ENCODE peak calls at places on chromosome 11, in nine cellular contexts. P is sigmoid colon, G is A549, A is H7, Y is AG10803, K is SK-N-SH, N is cardiac muscle cell, U is AG04450, Z is skeletal muscle cell. T is an unnamed sample.

GRCh38 chr11:102419181-102419580 is 33.4 kb downstream of the TMEM123 start:
- DNase-seq in P (no peak), G (no peak), A (no peak), Y (no peak), K (no peak), N (no peak), U (no peak), Z (no peak), T (no peak)

GRCh38 chr11:13110145-13110544 is 101.0 kb downstream of the RASSF10 start:
- DNase-seq in P (no peak), G (no peak), A (no peak), Y (no peak), K (no peak), N (no peak), U (no peak), Z (no peak), T (no peak)

GRCh38 chr11:132683602-132684001 is 848.7 kb downstream of the OPCML start:
- DNase-seq in P (no peak), G (no peak), A (no peak), Y (peak), K (no peak), N (no peak), U (no peak), Z (peak), T (no peak)

GRCh38 chr11:14612624-14613023 is 31.0 kb upstream of the PDE3B start:
- DNase-seq in P (no peak), G (no peak), A (no peak), Y (no peak), K (no peak), N (no peak), U (no peak), Z (no peak), T (no peak)

GRCh38 chr11:73969091-73969490 is 13.6 kb downstream of the UCP2 start:
- DNase-seq in P (no peak), G (no peak), A (no peak), Y (no peak), K (no peak), N (no peak), U (no peak), Z (no peak), T (no peak)

GRCh38 chr11:122235615-122236014 is 119.6 kb upstream of the BLID start:
- DNase-seq in P (peak), G (no peak), A (no peak), Y (peak), K (no peak), N (peak), U (peak), Z (peak), T (peak)

GRCh38 chr11:99320769-99321290 is 300.1 kb downstream of the CNTN5 start:
- DNase-seq in P (no peak), G (no peak), A (no peak), Y (no peak), K (no peak), N (no peak), U (no peak), Z (no peak), T (no peak)

GRCh38 chr11:1123970-1124369 is 33.8 kb upstream of the MUC5AC start:
- DNase-seq in P (peak), G (no peak), A (no peak), Y (no peak), K (no peak), N (no peak), U (no peak), Z (no peak), T (no peak)

GRCh38 chr11:117144477-117145392 is 648 bp downstream of the PAFAH1B2 start:
- DNase-seq in P (peak), G (peak), A (peak), Y (peak), K (peak), N (peak), U (peak), Z (peak), T (peak)

GRCh38 chr11:110435780-110436717 is 6.3 kb downstream of the FDX1 start:
- DNase-seq in P (no peak), G (no peak), A (no peak), Y (peak), K (no peak), N (no peak), U (no peak), Z (peak), T (no peak)

GRCh38 chr11:119722281-119722794 is 6.7 kb downstream of the NECTIN1 start:
- DNase-seq in P (no peak), G (no peak), A (peak), Y (no peak), K (no peak), N (no peak), U (no peak), Z (no peak), T (no peak)

GRCh38 chr11:20873054-20873453 is 203.7 kb downstream of the NELL1 start:
- DNase-seq in P (no peak), G (peak), A (peak), Y (no peak), K (peak), N (peak), U (no peak), Z (no peak), T (no peak)

GRCh38 chr11:64853709-64854108 is 9.3 kb upstream of the CDC42BPG start:
- DNase-seq in P (no peak), G (no peak), A (no peak), Y (no peak), K (no peak), N (no peak), U (no peak), Z (no peak), T (no peak)

GRCh38 chr11:87425391-87425790 is 387.7 kb downstream of the TMEM135 start:
- DNase-seq in P (no peak), G (no peak), A (no peak), Y (peak), K (no peak), N (no peak), U (no peak), Z (no peak), T (no peak)

GRCh38 chr11:83493918-83494317 is 207.8 kb upstream of the CCDC90B start:
- DNase-seq in P (no peak), G (no peak), A (no peak), Y (no peak), K (no peak), N (no peak), U (no peak), Z (no peak), T (no peak)

GRCh38 chr11:120771551-120772060 is 252.3 kb upstream of the TBCEL start:
- DNase-seq in P (peak), G (no peak), A (no peak), Y (no peak), K (no peak), N (no peak), U (no peak), Z (no peak), T (no peak)

GRCh38 chr11:115244758-115245157 is 259.5 kb downstream of the CADM1 start:
- DNase-seq in P (no peak), G (no peak), A (no peak), Y (no peak), K (no peak), N (no peak), U (no peak), Z (no peak), T (no peak)

GRCh38 chr11:96794152-96794551 is 404.3 kb downstream of the JRKL start:
- DNase-seq in P (no peak), G (no peak), A (peak), Y (no peak), K (no peak), N (no peak), U (no peak), Z (no peak), T (no peak)

GRCh38 chr11:77067776-77068460 is 1.1 kb downstream of the CAPN5 start:
- DNase-seq in P (peak), G (no peak), A (peak), Y (no peak), K (no peak), N (no peak), U (no peak), Z (no peak), T (no peak)
- H3K4me3 ChIP-seq in P (peak), G (peak), A (peak), Y (peak), K (peak), N (peak), U (peak), Z (peak), T (peak)

DNA sequence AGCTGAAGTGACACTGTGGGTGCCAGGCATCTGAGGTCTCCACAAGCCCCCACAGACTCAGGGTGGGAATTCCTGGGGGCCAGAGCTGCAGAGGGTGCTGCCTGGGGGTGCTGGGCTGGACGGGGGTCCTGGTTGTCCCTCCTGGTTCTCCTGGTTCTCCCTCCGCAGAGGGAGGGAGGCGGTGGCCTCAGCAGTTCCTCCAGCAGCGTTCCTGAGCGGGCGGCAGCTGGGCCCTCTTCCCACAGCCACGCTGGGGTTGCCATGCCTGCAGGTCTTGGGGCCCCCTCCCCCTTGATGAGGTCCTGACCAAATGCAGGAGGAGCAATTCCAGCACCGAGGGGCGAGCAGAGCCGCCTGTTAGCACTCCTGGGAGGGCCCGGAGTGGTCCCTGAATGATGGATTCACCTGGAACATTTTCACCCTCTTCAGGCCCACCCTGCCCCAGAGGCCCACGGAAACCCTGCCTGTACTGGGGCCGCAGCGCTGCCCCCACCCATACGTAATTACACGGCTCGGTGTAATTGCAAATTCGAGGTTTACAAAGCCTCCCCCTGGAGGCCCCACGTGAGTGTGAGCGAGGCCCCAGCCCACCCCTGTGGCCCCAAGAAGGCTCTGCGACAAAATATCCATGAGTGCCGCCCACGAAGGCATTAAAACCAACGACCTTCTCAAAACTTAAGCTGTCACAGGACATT is 635 bp downstream of the C11orf21 start:
- DNase-seq in P (no peak), G (no peak), A (peak), Y (no peak), K (no peak), N (no peak), U (no peak), Z (no peak), T (no peak)
- H3K4me3 ChIP-seq in P (no peak), G (no peak), A (no peak), Y (no peak), K (no peak), N (no peak), U (no peak), Z (no peak), T (no peak)

DNA sequence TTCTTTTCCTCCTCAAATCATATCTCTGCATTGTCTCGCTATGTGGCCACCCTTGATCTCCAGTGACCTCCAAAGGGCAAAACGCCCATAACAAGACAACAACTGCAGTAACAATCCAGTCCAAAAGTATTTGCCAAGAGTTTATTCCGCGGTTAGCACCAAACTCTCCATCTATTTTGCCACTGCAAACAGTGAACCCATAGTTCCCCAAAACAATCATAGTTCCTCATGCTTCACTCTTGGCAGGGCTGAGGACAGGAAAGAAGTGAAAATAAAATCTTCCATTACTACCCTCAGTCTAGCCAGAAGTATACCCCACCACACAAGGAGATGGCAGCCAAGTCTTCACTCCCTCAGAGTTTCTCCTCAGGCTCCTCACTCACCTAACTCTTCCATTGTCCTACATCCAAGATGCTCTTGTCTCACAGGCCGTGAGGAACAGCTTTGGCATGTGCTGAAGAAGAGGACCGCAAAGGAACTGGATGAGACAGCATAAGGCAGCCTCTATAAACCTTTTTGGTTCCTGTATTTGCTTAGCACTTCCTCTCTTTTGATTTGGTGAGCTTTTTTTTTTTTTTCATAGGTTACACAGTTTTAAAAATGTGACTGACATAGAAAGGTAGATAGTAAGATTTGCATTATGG is at the start of gene LPXN:
- DNase-seq in P (no peak), G (no peak), A (no peak), Y (peak), K (no peak), N (no peak), U (no peak), Z (no peak), T (no peak)
- H3K4me3 ChIP-seq in P (no peak), G (peak), A (no peak), Y (peak), K (peak), N (no peak), U (peak), Z (peak), T (peak)

GRCh38 chr11:69642549-69642912 is 1.6 kb downstream of the CCND1 start:
- DNase-seq in P (peak), G (no peak), A (peak), Y (no peak), K (peak), N (peak), U (no peak), Z (no peak), T (no peak)

GRCh38 chr11:69641681-69642548 is 959 bp downstream of the CCND1 start:
- DNase-seq in P (peak), G (no peak), A (peak), Y (no peak), K (peak), N (no peak), U (no peak), Z (no peak), T (no peak)

GRCh38 chr11:69640260-69640994 is 529 bp upstream of the CCND1 start:
- DNase-seq in P (peak), G (no peak), A (peak), Y (no peak), K (no peak), N (no peak), U (no peak), Z (no peak), T (no peak)

GRCh38 chr11:69639843-69640242 is 1.1 kb upstream of the CCND1 start:
- DNase-seq in P (no peak), G (no peak), A (no peak), Y (no peak), K (no peak), N (no peak), U (no peak), Z (no peak), T (no peak)

GRCh38 chr11:69640995-69641581 is at the start of gene CCND1:
- DNase-seq in P (peak), G (peak), A (peak), Y (peak), K (peak), N (peak), U (peak), Z (peak), T (peak)
- H3K4me3 ChIP-seq in P (peak), G (peak), A (peak), Y (peak), K (peak), N (peak), U (peak), Z (peak), T (peak)

T was measured in HFF-Myc.